ENCODE peak calls at places on chromosomes 2 and 18, in four cellular contexts. I is foreskin keratinocyte; E is CD8-positive, alpha-beta T cell; Y is endothelial cell. D is an unnamed sample.
A peak's percentile ranks its signal among the peaks of the same experiment; 100 is the strongest.

GRCh38 chr2:207528980-207529329 is 807 bp upstream of the CREB1 start:
- DNase-seq in E (peak; percentile 44), Y (peak; percentile 55), I (no peak), D (peak; percentile 46)

GRCh38 chr2:80078290-80079036 is 226.1 kb downstream of the LRRTM1 start:
- DNase-seq in Y (no peak), I (no peak), E (no peak), D (no peak)

GRCh38 chr18:24514439-24514838 is 54.0 kb downstream of the HRH4 start:
- DNase-seq in Y (no peak), I (peak; percentile 86), E (no peak), D (peak; percentile 59)

GRCh38 chr2:191739194-191739593 is 61.3 kb downstream of the NABP1 start:
- DNase-seq in Y (no peak), I (no peak), E (no peak), D (no peak)

GRCh38 chr2:12304494-12305228 is 412.1 kb upstream of the TRIB2 start:
- DNase-seq in E (no peak), I (no peak), Y (no peak), D (no peak)

GRCh38 chr2:192243488-192243887 is 48.8 kb upstream of the TMEFF2 start:
- DNase-seq in Y (no peak), I (peak; percentile 33), E (no peak), D (no peak)

GRCh38 chr2:101151141-101151858 is at the start of gene TBC1D8:
- DNase-seq in I (peak; percentile 41), E (peak; percentile 48), Y (peak; percentile 96), D (peak; percentile 93)

GRCh38 chr2:79935771-79936657 is 368.5 kb downstream of the LRRTM1 start:
- DNase-seq in Y (peak; percentile 60), E (no peak), I (peak; percentile 38), D (no peak)

GRCh38 chr2:47026738-47027531 is 111.3 kb upstream of the MCFD2 start:
- DNase-seq in Y (no peak), I (peak; percentile 62), E (no peak), D (no peak)

GRCh38 chr2:136324966-136325365 is 207.0 kb upstream of the CXCR4 start:
- DNase-seq in I (no peak), E (no peak), Y (no peak), D (no peak)

GRCh38 chr2:47777268-47777972 is 5.5 kb upstream of the MSH6 start:
- DNase-seq in I (peak; percentile 13), Y (no peak), E (no peak), D (no peak)

GRCh38 chr2:71348302-71348701 is 16.7 kb downstream of the ZNF638 start:
- DNase-seq in I (no peak), Y (peak; percentile 36), E (no peak), D (no peak)

GRCh38 chr2:237438082-237438925 is 24.3 kb upstream of the COL6A3 start:
- DNase-seq in E (no peak), I (no peak), Y (no peak), D (no peak)

GRCh38 chr2:97714950-97715652 is 1.7 kb downstream of the ZAP70 start:
- DNase-seq in E (no peak), Y (no peak), I (no peak), D (no peak)

GRCh38 chr18:54517521-54517920 is 73.5 kb upstream of the DYNAP start:
- DNase-seq in E (no peak), I (no peak), Y (no peak), D (no peak)

GRCh38 chr2:236161531-236161930 is 6.7 kb downstream of the GBX2 start:
- DNase-seq in Y (no peak), I (no peak), E (no peak), D (no peak)

DNA sequence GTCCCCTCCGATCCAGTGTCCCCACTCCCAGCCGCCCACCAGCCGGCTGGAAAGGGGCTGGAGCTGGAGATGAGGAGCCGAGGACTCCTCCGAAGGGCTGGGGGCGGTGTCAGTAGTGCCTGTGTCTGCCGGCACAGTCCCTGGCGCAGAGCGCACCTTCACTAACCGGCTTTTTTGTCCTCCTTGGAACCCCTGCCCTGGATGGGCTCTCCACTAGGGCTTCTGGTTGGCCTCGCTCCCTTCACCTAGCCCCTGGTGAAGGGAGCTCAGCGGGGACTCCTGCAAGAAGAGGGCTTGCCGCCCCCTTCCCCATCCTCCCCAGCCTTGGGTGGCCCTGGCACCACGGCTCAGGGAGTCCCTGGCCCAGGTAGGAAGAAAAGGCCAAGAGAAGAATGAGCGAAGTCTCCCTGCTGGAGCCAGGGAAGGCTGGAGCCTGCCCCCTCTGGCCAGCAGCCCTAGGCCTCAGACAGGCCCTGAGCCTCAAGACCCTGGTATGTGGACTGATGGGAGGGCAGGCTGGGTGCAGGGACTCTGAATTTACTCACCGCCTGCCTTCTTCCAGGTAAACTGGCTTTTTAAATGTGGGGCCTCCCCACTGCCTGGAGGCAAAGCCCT is 570 bp upstream of the ECEL1 start:
- DNase-seq in Y (no peak), I (no peak), E (no peak), D (no peak)
- TF ChIP-seq CTCF in Y (no peak), I (no peak), E (no peak), D (no peak)

GRCh38 chr2:23002234-23002633 is 382.7 kb upstream of the KLHL29 start:
- DNase-seq in I (no peak), E (no peak), Y (no peak), D (no peak)
- TF ChIP-seq CTCF in I (no peak), E (no peak), Y (no peak), D (no peak)

GRCh38 chr2:102245266-102246151 is 58.7 kb downstream of the IL1RL2 start:
- DNase-seq in I (no peak), E (no peak), Y (no peak), D (no peak)
- TF ChIP-seq CTCF in I (no peak), E (no peak), Y (no peak), D (no peak)

GRCh38 chr2:178452334-178452733 is 1.2 kb downstream of the PJVK start:
- DNase-seq in I (no peak), Y (no peak), E (no peak), D (no peak)

GRCh38 chr2:178452870-178453269 is 1.7 kb downstream of the PJVK start:
- DNase-seq in I (no peak), Y (no peak), E (no peak), D (no peak)

GRCh38 chr2:178449700-178450573 is 1.0 kb downstream of the PRKRA start:
- DNase-seq in Y (no peak), E (no peak), I (peak; percentile 55), D (peak; percentile 79)

GRCh38 chr2:178448968-178449661 is 1.9 kb downstream of the PRKRA start:
- DNase-seq in E (no peak), I (no peak), Y (no peak), D (peak; percentile 64)

DNA sequence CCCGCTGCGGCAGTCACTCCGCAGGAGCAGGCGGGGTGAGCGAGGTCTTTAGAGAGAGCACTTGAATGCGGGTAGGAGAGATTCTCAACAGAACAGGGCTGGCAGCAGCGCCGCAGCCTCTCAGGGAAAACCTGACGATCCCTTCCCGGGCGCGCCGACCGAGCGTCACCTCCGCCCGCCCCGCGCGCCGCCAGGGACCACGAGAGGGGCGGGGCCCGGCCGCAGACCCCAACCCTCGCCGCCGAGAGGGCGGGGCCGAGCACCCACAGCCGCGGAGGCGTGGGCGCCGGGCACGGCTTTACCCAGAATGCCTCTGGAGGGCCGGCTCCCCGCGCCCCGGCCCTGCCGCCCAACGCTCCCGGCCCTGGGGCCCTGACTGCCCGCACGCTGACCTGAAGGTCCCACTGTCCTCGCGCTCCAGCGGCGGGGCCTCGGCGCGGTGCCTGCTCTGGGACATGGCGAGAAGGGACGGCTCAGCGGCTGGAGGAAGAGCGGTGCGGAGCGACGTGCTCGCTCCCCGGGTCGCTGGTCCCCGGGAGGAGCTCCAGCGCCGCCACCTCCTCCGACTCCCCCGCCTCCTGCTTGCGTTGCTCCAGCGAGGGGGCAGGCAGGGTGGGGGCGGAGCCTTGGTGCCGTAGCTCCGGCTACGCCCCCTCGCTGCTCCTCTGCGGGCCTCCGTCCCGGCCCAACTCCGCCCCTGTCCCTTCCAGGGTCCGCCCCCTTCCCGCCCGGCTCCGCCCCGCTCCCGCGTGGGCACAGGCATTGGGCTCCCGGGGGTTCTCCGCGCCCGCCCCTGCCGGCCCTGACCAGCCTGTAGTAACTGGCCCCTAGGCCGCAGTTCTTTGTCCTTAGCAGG is at the start of the genes PJVK and PRKRA:
- DNase-seq in Y (peak; percentile 100), E (peak; percentile 94), I (peak; percentile 91), D (peak; percentile 98)
- TF ChIP-seq CTCF in Y (no peak), E (no peak), I (peak; percentile 13), D (no peak)

GRCh38 chr18:70195852-70196434 is 9.5 kb downstream of the RTTN start:
- DNase-seq in I (peak; percentile 41), Y (peak; percentile 18), E (no peak), D (peak; percentile 27)
- TF ChIP-seq CTCF in I (peak; percentile 90), Y (peak; percentile 66), E (peak; percentile 72), D (peak; percentile 66)

DNA sequence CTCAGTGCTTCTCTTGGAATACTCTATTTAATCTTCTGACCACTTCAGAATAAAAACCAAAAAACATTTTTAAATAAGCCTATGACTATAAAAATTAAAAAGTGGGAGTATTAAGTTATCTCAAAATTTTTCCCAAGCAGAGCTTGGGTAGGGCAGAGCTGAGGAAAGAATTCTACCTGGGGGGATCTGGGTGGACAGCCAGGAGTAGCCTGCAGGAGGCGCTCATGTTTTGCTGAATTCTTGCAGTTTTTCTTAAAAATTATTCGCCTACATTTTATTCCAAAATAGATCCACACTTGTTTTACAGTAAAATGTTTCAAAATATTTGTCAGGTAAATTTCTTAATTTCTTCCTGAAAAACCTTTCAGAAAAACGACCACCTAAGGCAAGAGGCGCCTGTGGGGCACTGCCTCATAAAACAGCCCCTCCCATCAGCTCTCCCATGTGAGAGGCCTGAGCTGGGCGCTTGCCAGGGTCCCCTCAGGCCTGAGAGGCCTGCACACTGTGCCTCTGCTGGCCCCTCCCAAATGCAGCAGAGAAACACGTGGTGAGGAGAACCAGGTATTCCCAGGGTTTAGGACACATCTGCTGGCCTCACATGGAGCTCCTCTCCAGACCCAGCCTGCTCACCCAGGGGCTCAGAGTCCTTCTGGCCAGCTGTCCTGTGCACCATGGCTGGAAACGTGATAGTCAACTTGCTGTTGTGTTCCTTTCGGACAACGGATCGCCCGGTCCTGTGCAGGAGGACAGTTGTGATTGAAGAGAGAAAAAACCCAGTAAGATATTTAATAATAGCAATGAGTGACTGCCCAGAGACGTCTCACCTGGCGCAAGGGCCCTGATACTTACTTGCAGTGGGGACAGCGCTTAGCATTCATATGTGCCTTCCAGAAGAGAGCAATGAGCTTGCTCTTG is 17.5 kb downstream of the POLR1A start:
- DNase-seq in I (no peak), E (no peak), Y (no peak), D (no peak)
- TF ChIP-seq CTCF in I (peak; percentile 52), E (peak; percentile 44), Y (peak; percentile 66), D (peak; percentile 53)

DNA sequence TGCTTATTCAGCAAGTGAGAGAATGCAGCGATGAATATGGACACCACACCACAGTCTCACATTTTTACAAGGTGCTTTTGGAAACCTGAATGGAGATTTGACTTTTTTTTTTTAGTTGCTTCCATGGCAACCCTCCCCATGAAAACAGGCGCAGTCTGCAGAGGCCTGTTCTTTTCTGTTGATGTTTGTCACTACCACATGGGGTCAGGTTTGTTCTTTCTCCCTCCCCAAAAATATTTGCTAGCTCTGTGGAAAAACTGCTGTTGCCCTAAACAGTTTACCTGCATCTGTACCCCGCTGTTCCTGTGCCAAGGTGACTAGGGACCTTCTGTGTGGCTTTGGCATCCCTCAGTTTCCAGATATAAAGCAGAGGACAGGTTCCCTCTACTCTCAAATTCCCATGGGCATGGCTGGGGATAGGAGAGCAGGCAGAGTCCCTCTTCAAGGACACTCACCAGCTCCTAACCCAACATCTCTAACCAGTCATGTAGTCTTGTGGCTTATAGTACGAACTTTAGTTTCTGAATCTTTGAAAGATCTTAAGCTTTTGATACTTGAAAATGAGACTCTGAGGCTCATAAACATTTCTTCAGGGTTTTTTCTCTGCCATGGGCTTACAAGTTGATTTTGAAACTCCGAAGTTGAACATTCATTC is 14.7 kb upstream of the MAPRE2 start:
- DNase-seq in E (no peak), I (no peak), Y (no peak), D (no peak)
- TF ChIP-seq CTCF in E (peak; percentile 61), I (peak; percentile 29), Y (no peak), D (peak; percentile 50)

GRCh38 chr2:158894572-158894971 is 73.9 kb upstream of the TANC1 start:
- DNase-seq in I (no peak), Y (no peak), E (no peak), D (no peak)
- TF ChIP-seq CTCF in I (peak; percentile 40), Y (no peak), E (no peak), D (no peak)